ENCODE peak calls at places on chromosome 17, in seven cellular contexts. C is omental fat pad; P is left colon; F is CD4-positive, alpha-beta T cell; E is NAMALWA; Y is pons; B is head of caudate nucleus. G is an unnamed sample.

GRCh38 chr17:76036497-76037380 is 9.6 kb upstream of the EVPL start:
- DNase-seq in C (no peak), P (no peak), F (no peak), E (no peak), Y (no peak), B (no peak), G (no peak)

GRCh38 chr17:63185420-63185819 is 219.4 kb downstream of the TANC2 start:
- DNase-seq in C (no peak), P (no peak), F (no peak), E (peak; percentile 13), Y (peak; percentile 64), B (no peak), G (no peak)

GRCh38 chr17:73956595-73957465 is 246.6 kb upstream of the RPL38 start:
- DNase-seq in C (no peak), P (peak; percentile 71), F (peak; percentile 36), E (peak; percentile 72), Y (peak; percentile 75), B (peak; percentile 84), G (no peak)

GRCh38 chr17:35930211-35931065 is at the start of gene RDM1:
- DNase-seq in C (peak; percentile 25), P (peak; percentile 78), F (peak; percentile 52), E (peak; percentile 80), Y (peak; percentile 6), B (peak; percentile 78), G (no peak)

GRCh38 chr17:83107656-83108048 is 28.2 kb downstream of the METRNL start:
- DNase-seq in C (no peak), P (no peak), F (no peak), E (no peak), Y (no peak), B (no peak), G (no peak)

GRCh38 chr17:66580601-66581385 is 254.1 kb upstream of the CACNG5 start:
- DNase-seq in C (no peak), P (peak; percentile 41), F (no peak), E (no peak), Y (no peak), B (no peak), G (peak; percentile 24)

GRCh38 chr17:41678907-41679739 is 9.6 kb upstream of the EIF1 start:
- DNase-seq in C (no peak), P (no peak), F (no peak), E (peak; percentile 58), Y (no peak), B (no peak), G (no peak)

GRCh38 chr17:75077490-75078096 is 10.2 kb upstream of the SLC16A5 start:
- DNase-seq in C (no peak), P (peak; percentile 83), F (peak; percentile 30), E (no peak), Y (peak; percentile 32), B (peak; percentile 71), G (no peak)

GRCh38 chr17:40180694-40181093 is 3.4 kb downstream of the RAPGEFL1 start:
- DNase-seq in C (no peak), P (peak; percentile 90), F (no peak), E (no peak), Y (no peak), B (no peak), G (no peak)

GRCh38 chr17:81524063-81524864 is 3.9 kb upstream of the FSCN2 start:
- DNase-seq in C (no peak), P (no peak), F (no peak), E (no peak), Y (no peak), B (no peak), G (no peak)

GRCh38 chr17:74430706-74431567 is 951 bp upstream of the GPRC5C start:
- DNase-seq in C (no peak), P (peak; percentile 87), F (no peak), E (no peak), Y (no peak), B (peak; percentile 62), G (peak; percentile 83)

GRCh38 chr17:13787636-13788035 is 185.9 kb upstream of the HS3ST3A1 start:
- DNase-seq in C (no peak), P (no peak), F (no peak), E (no peak), Y (no peak), B (no peak), G (no peak)

GRCh38 chr17:77832180-77832560 is 126.3 kb upstream of the TNRC6C start:
- DNase-seq in C (peak; percentile 7), P (no peak), F (no peak), E (no peak), Y (no peak), B (no peak), G (no peak)

GRCh38 chr17:21419299-21420239 is 43.4 kb downstream of the KCNJ12 start:
- DNase-seq in C (no peak), P (no peak), F (peak; percentile 25), E (no peak), Y (no peak), B (no peak), G (peak; percentile 42)

GRCh38 chr17:45146616-45147101 is 1.6 kb upstream of the HEXIM1 start:
- DNase-seq in C (no peak), P (no peak), F (no peak), E (no peak), Y (peak; percentile 56), B (no peak), G (no peak)

GRCh38 chr17:16474012-16474725 is 17.8 kb downstream of the LRRC75A start:
- DNase-seq in C (no peak), P (no peak), F (no peak), E (no peak), Y (no peak), B (no peak), G (no peak)

GRCh38 chr17:71942626-71943025 is 178.2 kb upstream of the SOX9 start:
- DNase-seq in C (no peak), P (peak; percentile 18), F (no peak), E (no peak), Y (peak; percentile 63), B (peak; percentile 25), G (no peak)

GRCh38 chr17:28547623-28548416 is 4.6 kb downstream of the UNC119 start:
- DNase-seq in C (peak; percentile 47), P (peak; percentile 87), F (peak; percentile 37), E (peak; percentile 89), Y (peak; percentile 60), B (peak; percentile 73), G (peak; percentile 60)

GRCh38 chr17:17313350-17313991 is 10.3 kb downstream of the NT5M start:
- DNase-seq in C (no peak), P (peak; percentile 65), F (peak; percentile 67), E (peak; percentile 71), Y (peak; percentile 25), B (peak; percentile 65), G (peak; percentile 35)

GRCh38 chr17:9006175-9006767 is 15.0 kb upstream of the NTN1 start:
- DNase-seq in C (no peak), P (no peak), F (no peak), E (no peak), Y (no peak), B (no peak), G (no peak)

GRCh38 chr17:9021158-9021984 is at the start of gene NTN1:
- DNase-seq in C (no peak), P (peak; percentile 48), F (peak; percentile 25), E (no peak), Y (no peak), B (peak; percentile 21), G (no peak)

GRCh38 chr17:46889519-46889918 is 33.4 kb upstream of the GOSR2 start:
- DNase-seq in C (no peak), P (no peak), F (no peak), E (no peak), Y (no peak), B (no peak), G (no peak)

GRCh38 chr17:63699638-63700527 is at the start of gene LIMD2:
- DNase-seq in C (no peak), P (peak; percentile 76), F (peak; percentile 85), E (peak; percentile 65), Y (no peak), B (peak; percentile 61), G (no peak)

GRCh38 chr17:5840811-5841446 is 229.2 kb upstream of the WSCD1 start:
- DNase-seq in C (no peak), P (no peak), F (no peak), E (no peak), Y (no peak), B (no peak), G (no peak)

GRCh38 chr17:79168486-79169055 is 93.9 kb downstream of the ENGASE start:
- DNase-seq in C (no peak), P (no peak), F (no peak), E (no peak), Y (no peak), B (no peak), G (no peak)

GRCh38 chr17:4796550-4796915 is 569 bp downstream of the PSMB6 start:
- DNase-seq in C (no peak), P (no peak), F (no peak), E (peak; percentile 39), Y (no peak), B (peak; percentile 31), G (no peak)

GRCh38 chr17:69525920-69526841 is 111.7 kb downstream of the MAP2K6 start:
- DNase-seq in C (no peak), P (peak; percentile 21), F (no peak), E (peak; percentile 69), Y (peak; percentile 90), B (peak; percentile 58), G (no peak)

GRCh38 chr17:3843935-3844516 is 2.0 kb downstream of the NCBP3 start:
- DNase-seq in C (no peak), P (peak; percentile 58), F (peak; percentile 44), E (peak; percentile 58), Y (no peak), B (peak; percentile 31), G (no peak)

GRCh38 chr17:301681-302299 is 50.8 kb downstream of the RPH3AL start:
- DNase-seq in C (no peak), P (peak; percentile 50), F (no peak), E (no peak), Y (no peak), B (no peak), G (no peak)

GRCh38 chr17:79295307-79295706 is 220.7 kb downstream of the ENGASE start:
- DNase-seq in C (no peak), P (no peak), F (no peak), E (no peak), Y (no peak), B (no peak), G (no peak)